ENCODE peak calls at places on chromosomes 11 and 22, in seven cellular contexts. One of them, this sample, is unnamed.

GRCh38 chr11:6607190-6607635 is 3.6 kb downstream of the ILK start:
- DNase-seq in AG09309: no peak
- DNase-seq in hepatocyte: no peak
- DNase-seq in AG04449: no peak
- DNase-seq in lung: peak
- DNase-seq in heart right ventricle: peak
- DNase-seq in lower lobe of right lung: no peak
- DNase-seq in this sample: peak

GRCh38 chr22:39383841-39384625 is 15.5 kb upstream of the TAB1 start:
- DNase-seq in AG09309: no peak
- DNase-seq in heart right ventricle: no peak
- DNase-seq in hepatocyte: no peak
- DNase-seq in lung: no peak
- DNase-seq in lower lobe of right lung: no peak
- DNase-seq in AG04449: no peak
- DNase-seq in this sample: no peak

GRCh38 chr11:77502501-77502900 is 28.6 kb upstream of the PAK1 start:
- DNase-seq in AG04449: no peak
- DNase-seq in AG09309: no peak
- DNase-seq in lower lobe of right lung: no peak
- DNase-seq in lung: no peak
- DNase-seq in hepatocyte: no peak
- DNase-seq in heart right ventricle: no peak
- DNase-seq in this sample: no peak

GRCh38 chr22:22218302-22218701 is 26.3 kb upstream of the VPREB1 start:
- DNase-seq in lung: no peak
- DNase-seq in AG04449: no peak
- DNase-seq in hepatocyte: no peak
- DNase-seq in AG09309: no peak
- DNase-seq in lower lobe of right lung: no peak
- DNase-seq in heart right ventricle: no peak
- DNase-seq in this sample: no peak

GRCh38 chr22:39859903-39860588 is 33.5 kb downstream of the ENTHD1 start:
- DNase-seq in lung: no peak
- DNase-seq in heart right ventricle: no peak
- DNase-seq in AG09309: no peak
- DNase-seq in hepatocyte: no peak
- DNase-seq in lower lobe of right lung: no peak
- DNase-seq in AG04449: no peak
- DNase-seq in this sample: no peak

GRCh38 chr11:47448566-47449427 is at the start of gene RAPSN:
- DNase-seq in lung: no peak
- DNase-seq in AG09309: no peak
- DNase-seq in hepatocyte: no peak
- DNase-seq in AG04449: no peak
- DNase-seq in lower lobe of right lung: no peak
- DNase-seq in heart right ventricle: peak
- DNase-seq in this sample: no peak

GRCh38 chr22:23570681-23571080 is 9.4 kb downstream of the IGLL1 start:
- DNase-seq in lung: no peak
- DNase-seq in AG09309: no peak
- DNase-seq in heart right ventricle: no peak
- DNase-seq in hepatocyte: no peak
- DNase-seq in lower lobe of right lung: no peak
- DNase-seq in AG04449: no peak
- DNase-seq in this sample: no peak

GRCh38 chr11:36411202-36411640 is 98.9 kb downstream of the TRAF6 start:
- DNase-seq in AG04449: no peak
- DNase-seq in lower lobe of right lung: peak
- DNase-seq in heart right ventricle: peak
- DNase-seq in AG09309: no peak
- DNase-seq in hepatocyte: no peak
- DNase-seq in lung: peak
- DNase-seq in this sample: no peak

GRCh38 chr11:118295834-118296454 is 8.6 kb upstream of the CD3E start:
- DNase-seq in hepatocyte: peak
- DNase-seq in lower lobe of right lung: no peak
- DNase-seq in AG04449: no peak
- DNase-seq in AG09309: no peak
- DNase-seq in lung: no peak
- DNase-seq in heart right ventricle: no peak
- DNase-seq in this sample: no peak

GRCh38 chr11:120185678-120186407 is 25.0 kb upstream of the OAF start:
- DNase-seq in hepatocyte: peak
- DNase-seq in lower lobe of right lung: no peak
- DNase-seq in heart right ventricle: peak
- DNase-seq in AG04449: no peak
- DNase-seq in AG09309: no peak
- DNase-seq in lung: no peak
- DNase-seq in this sample: no peak

GRCh38 chr11:123180166-123180565 is 14.9 kb downstream of the CLMP start:
- DNase-seq in AG09309: no peak
- DNase-seq in lower lobe of right lung: no peak
- DNase-seq in hepatocyte: no peak
- DNase-seq in lung: no peak
- DNase-seq in AG04449: no peak
- DNase-seq in heart right ventricle: no peak
- DNase-seq in this sample: no peak

GRCh38 chr11:62554377-62554776 is 7.8 kb upstream of the AHNAK start:
- DNase-seq in AG09309: no peak
- DNase-seq in lower lobe of right lung: no peak
- DNase-seq in hepatocyte: no peak
- DNase-seq in heart right ventricle: no peak
- DNase-seq in lung: no peak
- DNase-seq in AG04449: no peak
- DNase-seq in this sample: no peak

GRCh38 chr11:72901374-72901773 is 87.2 kb downstream of the ATG16L2 start:
- DNase-seq in lower lobe of right lung: no peak
- DNase-seq in hepatocyte: no peak
- DNase-seq in heart right ventricle: no peak
- DNase-seq in AG09309: no peak
- DNase-seq in lung: no peak
- DNase-seq in AG04449: no peak
- DNase-seq in this sample: no peak

GRCh38 chr11:1202154-1202775 is 20.6 kb upstream of the MUC5B start:
- DNase-seq in heart right ventricle: no peak
- DNase-seq in AG04449: no peak
- DNase-seq in lower lobe of right lung: peak
- DNase-seq in AG09309: no peak
- DNase-seq in hepatocyte: no peak
- DNase-seq in lung: no peak
- DNase-seq in this sample: no peak

GRCh38 chr11:73275381-73275750 is 3.2 kb downstream of the P2RY6 start:
- DNase-seq in hepatocyte: no peak
- DNase-seq in lung: no peak
- DNase-seq in AG04449: no peak
- DNase-seq in heart right ventricle: no peak
- DNase-seq in AG09309: no peak
- DNase-seq in lower lobe of right lung: no peak
- DNase-seq in this sample: no peak

GRCh38 chr11:15819679-15820286 is 536.6 kb downstream of the SOX6 start:
- DNase-seq in lower lobe of right lung: peak
- DNase-seq in lung: peak
- DNase-seq in AG09309: no peak
- DNase-seq in hepatocyte: peak
- DNase-seq in heart right ventricle: peak
- DNase-seq in AG04449: no peak
- DNase-seq in this sample: no peak

GRCh38 chr11:108733479-108734116 is 68.7 kb downstream of the DDX10 start:
- DNase-seq in lung: no peak
- DNase-seq in AG09309: no peak
- DNase-seq in AG04449: no peak
- DNase-seq in lower lobe of right lung: no peak
- DNase-seq in hepatocyte: no peak
- DNase-seq in heart right ventricle: no peak
- DNase-seq in this sample: peak

GRCh38 chr11:125164422-125165110 is at the start of gene PKNOX2:
- DNase-seq in lower lobe of right lung: peak
- DNase-seq in hepatocyte: peak
- DNase-seq in AG09309: no peak
- DNase-seq in AG04449: no peak
- DNase-seq in lung: peak
- DNase-seq in heart right ventricle: peak
- DNase-seq in this sample: peak

GRCh38 chr11:57499413-57499982 is 16.0 kb downstream of the SLC43A1 start:
- DNase-seq in lung: peak
- DNase-seq in hepatocyte: peak
- DNase-seq in heart right ventricle: peak
- DNase-seq in lower lobe of right lung: peak
- DNase-seq in AG09309: peak
- DNase-seq in AG04449: no peak
- DNase-seq in this sample: peak

DNA sequence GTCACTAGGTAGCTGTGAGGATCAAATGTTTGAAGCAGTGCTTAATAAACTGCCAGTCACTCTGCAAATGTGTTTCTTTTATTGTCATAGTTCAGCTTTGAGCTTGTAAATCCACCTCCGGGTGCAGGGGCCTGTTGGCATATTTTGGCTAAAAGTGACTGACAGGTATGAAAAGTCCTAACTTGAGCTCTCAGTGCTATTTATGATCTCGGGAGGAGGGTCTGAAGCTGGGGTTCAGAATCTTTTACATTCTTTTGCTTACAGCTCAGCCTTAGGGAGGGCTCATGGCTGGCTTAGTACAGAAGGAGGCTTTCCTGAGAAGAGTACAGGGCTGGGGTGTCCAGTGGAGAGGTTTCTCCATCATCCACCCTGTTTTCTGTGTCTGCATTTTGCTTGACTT is 1.5 kb downstream of the ASPHD2 start:
- DNase-seq in AG09309: no peak
- DNase-seq in AG04449: no peak
- DNase-seq in heart right ventricle: no peak
- DNase-seq in lower lobe of right lung: no peak
- DNase-seq in hepatocyte: no peak
- DNase-seq in lung: no peak
- DNase-seq in this sample: no peak
- H3K4me3 ChIP-seq in AG09309: no peak
- H3K4me3 ChIP-seq in AG04449: no peak
- H3K4me3 ChIP-seq in heart right ventricle: no peak
- H3K4me3 ChIP-seq in lower lobe of right lung: no peak
- H3K4me3 ChIP-seq in hepatocyte: no peak
- H3K4me3 ChIP-seq in lung: no peak
- H3K4me3 ChIP-seq in this sample: no peak

DNA sequence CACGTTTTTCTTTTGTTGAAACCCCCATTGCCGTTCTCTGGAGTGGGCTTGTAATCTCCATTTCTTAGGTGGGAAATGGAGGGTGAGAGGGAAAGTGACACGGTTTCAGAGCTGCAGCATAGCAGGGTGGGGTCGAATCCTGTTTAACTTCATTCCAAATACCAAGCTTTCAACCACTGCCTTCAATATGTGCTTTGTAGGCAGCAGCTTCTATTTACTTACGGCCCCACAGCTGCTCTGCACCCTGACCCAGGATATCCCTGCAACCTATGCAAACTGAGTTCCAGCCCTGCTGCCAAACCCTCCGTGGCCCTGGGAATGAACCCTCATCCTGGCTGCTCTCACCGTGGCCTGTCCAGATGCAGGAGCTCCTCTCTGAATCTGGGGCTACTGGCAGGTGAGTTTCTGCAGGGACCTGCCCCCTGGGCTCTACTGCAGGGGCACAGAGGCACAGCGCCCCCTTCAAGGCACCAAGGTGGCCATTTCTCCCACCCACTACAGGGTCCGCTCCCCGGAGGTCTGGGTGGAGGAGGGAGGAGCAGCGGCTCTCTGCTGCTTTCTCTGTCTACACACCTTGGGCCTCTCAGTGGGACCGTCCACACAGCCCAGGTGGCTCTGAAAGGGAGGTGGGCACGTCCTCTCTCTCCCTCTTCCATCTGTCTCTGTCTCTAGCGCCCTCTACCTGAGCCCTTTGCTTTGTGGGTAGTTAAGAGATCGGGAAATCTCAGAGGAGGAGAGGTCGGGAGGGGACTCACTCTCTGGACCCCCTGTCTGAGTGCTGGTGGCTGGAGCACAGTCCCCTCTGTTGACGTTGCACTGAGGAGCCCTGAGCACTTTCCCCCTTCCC is 279.1 kb downstream of the BRD1 start:
- DNase-seq in lung: no peak
- DNase-seq in lower lobe of right lung: peak
- DNase-seq in hepatocyte: peak
- DNase-seq in heart right ventricle: no peak
- DNase-seq in AG09309: no peak
- DNase-seq in AG04449: no peak
- DNase-seq in this sample: no peak
- TF ChIP-seq CTCF in lung: no peak
- TF ChIP-seq CTCF in lower lobe of right lung: no peak
- TF ChIP-seq CTCF in hepatocyte: peak
- TF ChIP-seq CTCF in heart right ventricle: no peak
- TF ChIP-seq CTCF in AG09309: no peak
- TF ChIP-seq CTCF in AG04449: no peak
- TF ChIP-seq CTCF in this sample: no peak

DNA sequence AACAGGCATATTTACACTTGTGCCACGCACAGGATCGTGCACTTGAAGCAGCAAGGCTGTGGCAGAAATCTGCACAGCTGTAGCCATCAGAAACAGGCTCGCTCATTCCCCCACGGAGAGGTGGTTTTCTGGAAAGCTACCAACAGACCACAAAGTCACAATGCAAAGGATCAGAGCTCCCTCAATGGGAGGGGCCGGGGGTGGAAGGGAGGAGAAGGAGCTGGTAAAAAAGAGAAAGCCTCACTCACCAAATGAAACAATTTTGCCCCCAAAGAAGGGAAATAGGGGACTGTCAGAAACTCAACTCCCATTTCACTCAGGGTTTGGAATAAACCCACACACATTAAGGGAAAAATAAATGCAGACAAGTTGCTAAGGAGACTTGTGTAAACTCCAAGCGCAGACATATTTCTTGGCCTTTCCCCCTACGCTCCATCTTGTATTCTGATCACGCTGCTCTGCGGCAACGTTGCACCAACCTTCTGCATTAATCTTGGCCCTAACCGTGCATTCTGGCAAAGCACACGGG is 43.2 kb upstream of the BLID start:
- DNase-seq in AG04449: no peak
- DNase-seq in heart right ventricle: peak
- DNase-seq in lower lobe of right lung: no peak
- DNase-seq in hepatocyte: peak
- DNase-seq in AG09309: no peak
- DNase-seq in lung: no peak
- DNase-seq in this sample: peak
- H3K4me3 ChIP-seq in AG04449: peak
- H3K4me3 ChIP-seq in heart right ventricle: peak
- H3K4me3 ChIP-seq in lower lobe of right lung: no peak
- H3K4me3 ChIP-seq in hepatocyte: no peak
- H3K4me3 ChIP-seq in AG09309: peak
- H3K4me3 ChIP-seq in lung: no peak
- H3K4me3 ChIP-seq in this sample: peak

DNA sequence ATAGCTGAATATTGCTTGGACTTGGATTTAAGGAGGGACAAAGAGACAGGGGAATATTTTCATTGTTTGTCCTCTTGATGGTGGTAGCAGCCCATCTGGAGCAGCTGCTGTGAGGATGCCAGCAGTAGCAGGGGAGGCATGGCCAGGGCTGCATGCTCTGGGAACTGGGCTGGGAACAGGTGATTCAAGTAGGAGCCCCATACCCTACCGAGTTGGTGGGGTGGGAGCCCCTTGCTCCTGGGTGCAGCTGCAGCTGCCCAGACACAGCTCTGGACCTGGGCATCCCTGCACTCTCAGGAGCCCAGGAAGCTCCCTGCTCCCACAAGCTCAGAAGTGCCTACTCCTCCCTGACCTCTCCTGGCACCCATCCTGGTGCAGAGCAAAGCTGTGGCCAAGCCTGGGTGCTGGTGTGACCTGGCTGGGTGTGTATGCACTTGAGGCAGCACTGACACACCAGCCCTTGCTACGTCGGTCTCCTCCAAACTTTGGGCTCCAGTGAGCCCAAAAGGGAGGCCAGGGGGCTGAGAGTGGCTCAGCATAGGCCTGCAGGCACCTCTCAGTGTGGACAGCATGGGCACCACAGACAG is 341.8 kb upstream of the CCDC179 start:
- DNase-seq in AG04449: no peak
- DNase-seq in hepatocyte: no peak
- DNase-seq in heart right ventricle: no peak
- DNase-seq in AG09309: no peak
- DNase-seq in lung: no peak
- DNase-seq in lower lobe of right lung: no peak
- DNase-seq in this sample: no peak
- TF ChIP-seq CTCF in AG04449: no peak
- TF ChIP-seq CTCF in hepatocyte: no peak
- TF ChIP-seq CTCF in heart right ventricle: no peak
- TF ChIP-seq CTCF in AG09309: no peak
- TF ChIP-seq CTCF in lung: no peak
- TF ChIP-seq CTCF in lower lobe of right lung: no peak
- TF ChIP-seq CTCF in this sample: no peak

This sample was measured in astrocyte of the cerebellum.